ENCODE peak calls at places on chromosomes 12 and 14, in six cellular contexts. One of them, this sample, is unnamed. For H3K4me1, the result is how much of the 10 kb centered on the place peaks cover.

GRCh38 chr12:10891937-10892336 is 7.9 kb upstream of the PRH1 start:
- DNase-seq in adrenal gland: no peak
- DNase-seq in PC-9: no peak
- DNase-seq in body of pancreas: no peak
- DNase-seq in ovary: no peak
- DNase-seq in A549: no peak
- DNase-seq in this sample: no peak

GRCh38 chr14:68379510-68380303 is 413.2 kb downstream of the ZFP36L1 start:
- DNase-seq in ovary: no peak
- DNase-seq in adrenal gland: no peak
- DNase-seq in PC-9: no peak
- DNase-seq in A549: no peak
- DNase-seq in body of pancreas: no peak
- DNase-seq in this sample: no peak

GRCh38 chr14:105324080-105324778 is 9.7 kb downstream of the PACS2 start:
- DNase-seq in PC-9: no peak
- DNase-seq in adrenal gland: no peak
- DNase-seq in ovary: no peak
- DNase-seq in body of pancreas: no peak
- DNase-seq in A549: no peak
- DNase-seq in this sample: no peak

GRCh38 chr14:81245771-81246170 is 25.0 kb upstream of the GTF2A1 start:
- DNase-seq in adrenal gland: no peak
- DNase-seq in A549: no peak
- DNase-seq in ovary: no peak
- DNase-seq in PC-9: no peak
- DNase-seq in body of pancreas: no peak
- DNase-seq in this sample: no peak

GRCh38 chr14:100649173-100649519 is 61.9 kb upstream of the BEGAIN start:
- DNase-seq in PC-9: no peak
- DNase-seq in adrenal gland: no peak
- DNase-seq in ovary: no peak
- DNase-seq in A549: peak
- DNase-seq in body of pancreas: peak
- DNase-seq in this sample: no peak

GRCh38 chr14:64060648-64061096 is 207.9 kb downstream of the SYNE2 start:
- DNase-seq in PC-9: no peak
- DNase-seq in adrenal gland: no peak
- DNase-seq in ovary: no peak
- DNase-seq in A549: peak
- DNase-seq in body of pancreas: peak
- DNase-seq in this sample: no peak

GRCh38 chr14:68544150-68544892 is 248.5 kb downstream of the ZFP36L1 start:
- DNase-seq in adrenal gland: peak
- DNase-seq in A549: no peak
- DNase-seq in PC-9: no peak
- DNase-seq in body of pancreas: peak
- DNase-seq in ovary: peak
- DNase-seq in this sample: no peak

GRCh38 chr12:45010051-45010450 is 40.8 kb downstream of the DBX2 start:
- DNase-seq in ovary: no peak
- DNase-seq in adrenal gland: no peak
- DNase-seq in PC-9: no peak
- DNase-seq in body of pancreas: no peak
- DNase-seq in A549: no peak
- DNase-seq in this sample: no peak

GRCh38 chr14:58280954-58281787 is 17.2 kb upstream of the ARID4A start:
- DNase-seq in PC-9: no peak
- DNase-seq in ovary: no peak
- DNase-seq in body of pancreas: no peak
- DNase-seq in adrenal gland: peak
- DNase-seq in A549: peak
- DNase-seq in this sample: peak

GRCh38 chr14:36797634-36798033 is 136.0 kb downstream of the PAX9 start:
- DNase-seq in ovary: no peak
- DNase-seq in body of pancreas: no peak
- DNase-seq in PC-9: no peak
- DNase-seq in A549: no peak
- DNase-seq in adrenal gland: no peak
- DNase-seq in this sample: no peak

GRCh38 chr12:116552750-116553383 is 6.3 kb upstream of the MAP1LC3B2 start:
- DNase-seq in PC-9: no peak
- DNase-seq in ovary: no peak
- DNase-seq in body of pancreas: no peak
- DNase-seq in A549: no peak
- DNase-seq in adrenal gland: no peak
- DNase-seq in this sample: no peak
- H3K4me3 ChIP-seq in PC-9: no peak
- H3K4me3 ChIP-seq in ovary: no peak
- H3K4me3 ChIP-seq in body of pancreas: no peak
- H3K4me3 ChIP-seq in A549: no peak
- H3K4me3 ChIP-seq in adrenal gland: no peak
- H3K4me3 ChIP-seq in this sample: no peak

GRCh38 chr12:124002654-124003053 is 29.6 kb downstream of the ZNF664 start:
- DNase-seq in body of pancreas: no peak
- DNase-seq in adrenal gland: no peak
- DNase-seq in PC-9: no peak
- DNase-seq in ovary: no peak
- DNase-seq in A549: no peak
- DNase-seq in this sample: no peak
- H3K4me1 ChIP-seq in body of pancreas: under half
- H3K4me1 ChIP-seq in adrenal gland: under half
- H3K4me1 ChIP-seq in PC-9: under half
- H3K4me1 ChIP-seq in ovary: under half
- H3K4me1 ChIP-seq in A549: under half
- H3K4me1 ChIP-seq in this sample: under half

GRCh38 chr12:120739821-120740613 is 14.4 kb downstream of the ACADS start:
- DNase-seq in PC-9: no peak
- DNase-seq in A549: no peak
- DNase-seq in adrenal gland: no peak
- DNase-seq in body of pancreas: no peak
- DNase-seq in ovary: no peak
- DNase-seq in this sample: no peak

GRCh38 chr12:120739031-120739762 is 13.6 kb downstream of the ACADS start:
- DNase-seq in ovary: no peak
- DNase-seq in PC-9: no peak
- DNase-seq in A549: no peak
- DNase-seq in body of pancreas: no peak
- DNase-seq in adrenal gland: no peak
- DNase-seq in this sample: no peak

GRCh38 chr12:120736404-120737331 is 11.0 kb downstream of the ACADS start:
- DNase-seq in adrenal gland: no peak
- DNase-seq in ovary: no peak
- DNase-seq in A549: no peak
- DNase-seq in body of pancreas: no peak
- DNase-seq in PC-9: no peak
- DNase-seq in this sample: no peak

GRCh38 chr12:120737557-120738251 is 12.1 kb downstream of the ACADS start:
- DNase-seq in PC-9: no peak
- DNase-seq in A549: no peak
- DNase-seq in ovary: no peak
- DNase-seq in adrenal gland: no peak
- DNase-seq in body of pancreas: no peak
- DNase-seq in this sample: no peak

DNA sequence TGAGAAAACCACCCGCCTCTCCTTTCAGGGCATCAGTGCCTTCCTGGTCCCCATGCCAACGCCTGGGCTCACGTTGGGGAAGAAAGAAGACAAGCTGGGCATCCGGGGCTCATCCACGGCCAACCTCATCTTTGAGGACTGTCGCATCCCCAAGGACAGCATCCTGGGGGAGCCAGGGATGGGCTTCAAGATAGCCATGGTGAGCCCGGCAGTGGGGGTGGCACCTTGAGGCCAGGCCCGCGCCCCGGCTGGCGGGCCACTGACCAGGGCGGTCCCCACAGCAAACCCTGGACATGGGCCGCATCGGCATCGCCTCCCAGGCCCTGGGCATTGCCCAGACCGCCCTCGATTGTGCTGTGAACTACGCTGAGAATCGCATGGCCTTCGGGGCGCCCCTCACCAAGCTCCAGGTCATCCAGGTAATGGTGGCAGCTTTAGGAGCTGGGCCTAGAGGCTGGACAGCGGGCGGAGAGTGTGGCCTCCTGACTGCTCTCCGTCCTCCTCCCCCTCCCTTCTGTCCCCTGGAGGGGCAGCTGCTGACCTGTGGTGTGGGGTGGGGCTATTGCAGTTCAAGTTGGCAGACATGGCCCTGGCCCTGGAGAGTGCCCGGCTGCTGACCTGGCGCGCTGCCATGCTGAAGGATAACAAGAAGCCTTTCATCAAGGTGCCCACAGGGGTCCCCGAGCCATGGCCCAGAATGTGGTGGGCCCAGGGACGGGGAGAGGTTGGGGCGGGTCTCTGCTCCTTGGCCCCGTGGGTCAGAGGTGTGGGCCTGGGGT is 12.8 kb downstream of the ACADS start:
- DNase-seq in body of pancreas: peak
- DNase-seq in adrenal gland: no peak
- DNase-seq in PC-9: no peak
- DNase-seq in ovary: peak
- DNase-seq in A549: no peak
- DNase-seq in this sample: no peak
- TF ChIP-seq CTCF in body of pancreas: no peak
- TF ChIP-seq CTCF in adrenal gland: no peak
- TF ChIP-seq CTCF in PC-9: no peak
- TF ChIP-seq CTCF in ovary: no peak
- TF ChIP-seq CTCF in A549: no peak
- TF ChIP-seq CTCF in this sample: no peak

DNA sequence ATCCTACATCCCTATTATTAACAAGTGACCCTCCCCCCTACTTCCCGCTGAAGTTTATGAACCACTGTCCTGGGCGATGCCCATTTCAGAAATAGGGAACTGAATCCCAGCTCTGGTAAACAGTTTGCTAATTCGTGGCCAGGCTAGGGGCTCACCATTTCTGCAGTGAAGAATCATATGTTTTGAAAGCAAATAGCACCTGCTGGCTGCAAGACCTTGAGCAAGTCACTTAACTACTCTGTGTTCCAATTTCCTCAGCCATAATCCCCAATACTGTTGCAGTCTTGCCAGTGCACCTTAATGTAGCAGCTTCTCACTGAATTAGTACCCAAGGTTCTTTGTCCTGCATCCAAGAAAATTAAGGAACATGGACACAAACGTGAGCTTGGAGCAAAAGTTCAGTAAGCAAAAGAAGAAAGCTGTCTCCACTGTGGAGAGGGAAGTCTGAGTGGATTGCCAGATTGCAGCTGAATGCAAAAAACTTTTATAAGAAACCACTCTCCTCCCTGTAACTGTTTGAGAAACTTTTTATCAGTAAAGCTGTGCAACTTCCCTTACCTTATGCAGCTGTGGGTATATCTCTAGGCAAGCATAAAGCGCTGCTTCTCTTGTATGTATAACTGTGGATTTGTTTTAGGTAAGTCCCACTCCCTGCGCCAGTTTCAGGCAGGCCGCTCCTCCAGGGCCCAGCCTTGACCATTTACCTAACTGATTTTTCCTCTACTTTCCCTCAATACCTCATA is 824 bp downstream of the OAS1 start:
- DNase-seq in ovary: no peak
- DNase-seq in PC-9: no peak
- DNase-seq in A549: no peak
- DNase-seq in adrenal gland: peak
- DNase-seq in body of pancreas: no peak
- DNase-seq in this sample: no peak
- H3K4me3 ChIP-seq in ovary: peak
- H3K4me3 ChIP-seq in PC-9: peak
- H3K4me3 ChIP-seq in A549: peak
- H3K4me3 ChIP-seq in adrenal gland: peak
- H3K4me3 ChIP-seq in body of pancreas: no peak
- H3K4me3 ChIP-seq in this sample: peak

DNA sequence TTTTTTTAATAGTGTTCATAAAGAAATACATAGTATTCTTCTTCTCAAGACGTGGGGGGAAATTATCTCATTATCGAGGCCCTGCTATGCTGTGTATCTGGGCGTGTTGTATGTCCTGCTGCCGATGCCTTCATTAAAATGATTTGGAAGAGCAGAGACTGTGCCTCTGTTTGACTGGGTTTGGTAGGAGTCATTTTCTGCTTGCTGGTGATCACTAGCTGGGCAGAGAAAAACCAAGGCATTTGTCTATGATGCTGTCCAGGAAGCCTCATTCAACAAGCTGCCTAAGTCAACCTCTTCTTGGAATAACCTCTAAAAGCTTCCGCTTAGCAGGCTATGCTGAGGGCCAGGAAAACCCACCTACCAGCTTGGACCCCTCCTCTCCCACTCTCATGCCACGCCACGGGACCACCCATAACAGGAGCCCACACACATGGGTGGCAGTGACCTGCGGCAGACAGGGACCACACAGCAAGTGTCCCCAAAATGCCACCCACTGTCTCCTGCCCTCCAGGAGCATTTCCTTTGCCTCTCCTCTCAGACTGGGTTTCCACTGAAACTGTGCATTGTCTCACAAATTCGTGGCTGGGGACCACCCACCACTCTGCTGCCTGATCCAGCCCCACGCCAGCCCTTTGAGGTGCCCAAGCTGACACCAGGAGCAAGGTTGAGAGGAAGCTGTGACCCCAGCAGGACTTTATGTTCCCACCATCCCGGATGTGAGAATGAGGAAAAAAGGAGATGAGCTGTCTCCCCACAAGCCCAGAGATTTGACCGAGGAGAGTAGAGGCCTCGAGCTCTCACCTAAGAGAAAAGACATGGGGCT is 36.8 kb downstream of the DAD1 start:
- DNase-seq in body of pancreas: no peak
- DNase-seq in ovary: no peak
- DNase-seq in PC-9: no peak
- DNase-seq in A549: no peak
- DNase-seq in adrenal gland: no peak
- DNase-seq in this sample: no peak
- H3K4me1 ChIP-seq in body of pancreas: under half
- H3K4me1 ChIP-seq in ovary: under half
- H3K4me1 ChIP-seq in PC-9: under half
- H3K4me1 ChIP-seq in A549: under half
- H3K4me1 ChIP-seq in adrenal gland: under half
- H3K4me1 ChIP-seq in this sample: half or more